ENCODE peak calls at places on chromosome 14, in nine cellular contexts. F is OCI-LY7; W is neural progenitor cell; R is cardiac muscle cell; V is CD8-positive, alpha-beta T cell; C is Peyer's patch; A is esophagus squamous epithelium; T is MM.1S; Q is stomach. G is an unnamed sample. For H3K36me3, the result is how much of the 10 kb centered on the place peaks cover.

GRCh38 chr14:57866199-57866755 is 385 bp upstream of the SLC35F4 start:
- DNase-seq in C (no peak), V (no peak), A (no peak), T (no peak), R (no peak), F (no peak), Q (no peak), W (peak), G (no peak)

GRCh38 chr14:51889851-51890250 is 29.4 kb downstream of the GNG2 start:
- DNase-seq in Q (no peak), W (no peak), C (no peak), T (no peak), F (no peak), V (no peak), R (no peak), A (no peak), G (no peak)

GRCh38 chr14:33796356-33796755 is 154.5 kb downstream of the EGLN3 start:
- DNase-seq in A (no peak), F (no peak), Q (no peak), R (peak), W (no peak), C (no peak), V (no peak), T (no peak), G (no peak)

GRCh38 chr14:69464829-69465228 is 19.7 kb upstream of the PLEKHD1 start:
- DNase-seq in Q (no peak), W (no peak), R (peak), V (no peak), A (no peak), C (no peak), F (no peak), T (no peak), G (no peak)

GRCh38 chr14:100830681-100831080 is 4.8 kb downstream of the MEG3 start:
- DNase-seq in Q (no peak), W (peak), A (no peak), F (no peak), C (no peak), R (no peak), T (no peak), V (no peak), G (no peak)

GRCh38 chr14:69519253-69519661 is 34.7 kb downstream of the PLEKHD1 start:
- DNase-seq in V (no peak), A (no peak), C (no peak), T (no peak), Q (no peak), F (no peak), R (no peak), W (no peak), G (no peak)

GRCh38 chr14:54026671-54027070 is 70.0 kb upstream of the BMP4 start:
- DNase-seq in F (no peak), W (no peak), Q (no peak), V (no peak), R (no peak), A (no peak), C (no peak), T (no peak), G (no peak)

GRCh38 chr14:84937449-84937848 is 592.5 kb upstream of the FLRT2 start:
- DNase-seq in Q (no peak), R (peak), C (no peak), V (no peak), W (no peak), A (no peak), T (no peak), F (no peak), G (no peak)

GRCh38 chr14:30798516-30798915 is 75.8 kb upstream of the COCH start:
- DNase-seq in W (no peak), F (no peak), V (no peak), C (no peak), R (no peak), Q (no peak), A (no peak), T (no peak), G (no peak)

GRCh38 chr14:89202413-89202812 is 214.6 kb downstream of the FOXN3 start:
- DNase-seq in C (no peak), R (no peak), Q (no peak), F (no peak), W (no peak), A (no peak), V (no peak), T (no peak), G (no peak)

GRCh38 chr14:69703047-69704046 is 63.6 kb upstream of the SRSF5 start:
- DNase-seq in T (no peak), F (peak), R (no peak), C (no peak), A (no peak), Q (no peak), W (no peak), V (no peak), G (no peak)

GRCh38 chr14:38127356-38127755 is 80.3 kb upstream of the SSTR1 start:
- DNase-seq in V (no peak), T (no peak), Q (no peak), R (no peak), C (no peak), F (peak), A (no peak), W (no peak), G (no peak)

GRCh38 chr14:74656964-74657363 is 44.9 kb upstream of the LTBP2 start:
- DNase-seq in W (no peak), A (no peak), Q (no peak), R (no peak), V (no peak), T (no peak), F (no peak), C (no peak), G (no peak)
- H3K27ac ChIP-seq in W (no peak), A (no peak), Q (no peak), R (no peak), V (no peak), T (no peak), F (no peak), C (no peak), G (no peak)

DNA sequence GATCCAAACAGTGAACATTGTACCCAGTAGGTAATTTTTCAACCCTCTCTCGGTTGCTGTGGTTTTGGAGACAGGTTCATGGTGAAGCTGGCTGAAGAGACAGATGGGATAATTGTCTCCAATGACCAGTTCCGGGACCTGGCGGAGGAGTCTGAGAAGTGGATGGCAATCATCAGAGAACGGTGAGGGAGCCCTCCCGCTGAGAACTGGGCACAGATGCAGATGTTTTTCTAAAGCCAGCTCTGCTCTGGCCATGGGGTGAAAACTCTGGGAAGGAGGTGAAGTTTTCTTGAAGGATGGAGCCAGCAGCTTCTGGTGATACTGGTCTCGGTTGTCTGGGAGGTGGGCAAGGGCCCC is 6.2 kb downstream of the KHNYN start:
- DNase-seq in R (no peak), F (no peak), C (no peak), T (no peak), W (no peak), V (no peak), Q (no peak), A (no peak), G (no peak)
- H3K36me3 ChIP-seq in R (under half), F (half or more), C (half or more), T (under half), W (under half), V (half or more), Q (half or more), A (under half), G (half or more)

GRCh38 chr14:91127411-91127810 is 13.5 kb downstream of the DGLUCY start:
- DNase-seq in F (no peak), A (no peak), T (peak), V (no peak), C (peak), Q (peak), W (no peak), R (no peak), G (no peak)

GRCh38 chr14:91126761-91127160 is 12.9 kb downstream of the DGLUCY start:
- DNase-seq in F (no peak), Q (no peak), A (no peak), T (no peak), W (no peak), R (no peak), C (no peak), V (no peak), G (no peak)

GRCh38 chr14:91127924-91128323 is 14.1 kb downstream of the DGLUCY start:
- DNase-seq in R (no peak), Q (no peak), W (no peak), F (no peak), T (no peak), V (no peak), C (no peak), A (no peak), G (no peak)

GRCh38 chr14:91125271-91125661 is 11.4 kb downstream of the DGLUCY start:
- DNase-seq in R (no peak), A (no peak), V (no peak), C (no peak), Q (no peak), F (no peak), W (no peak), T (no peak), G (no peak)

GRCh38 chr14:91125801-91126200 is 11.9 kb downstream of the DGLUCY start:
- DNase-seq in T (no peak), C (no peak), V (no peak), Q (no peak), W (no peak), F (no peak), A (no peak), R (no peak), G (no peak)
- H3K4me3 ChIP-seq in T (no peak), C (no peak), V (no peak), Q (no peak), W (no peak), F (no peak), A (no peak), R (no peak), G (no peak)

GRCh38 chr14:49992036-49992435 is 99.2 kb downstream of the ARF6 start:
- DNase-seq in Q (no peak), V (no peak), F (no peak), T (no peak), W (no peak), C (no peak), A (no peak), R (no peak), G (no peak)
- H3K27ac ChIP-seq in Q (no peak), V (no peak), F (no peak), T (no peak), W (no peak), C (peak), A (no peak), R (no peak), G (no peak)

DNA sequence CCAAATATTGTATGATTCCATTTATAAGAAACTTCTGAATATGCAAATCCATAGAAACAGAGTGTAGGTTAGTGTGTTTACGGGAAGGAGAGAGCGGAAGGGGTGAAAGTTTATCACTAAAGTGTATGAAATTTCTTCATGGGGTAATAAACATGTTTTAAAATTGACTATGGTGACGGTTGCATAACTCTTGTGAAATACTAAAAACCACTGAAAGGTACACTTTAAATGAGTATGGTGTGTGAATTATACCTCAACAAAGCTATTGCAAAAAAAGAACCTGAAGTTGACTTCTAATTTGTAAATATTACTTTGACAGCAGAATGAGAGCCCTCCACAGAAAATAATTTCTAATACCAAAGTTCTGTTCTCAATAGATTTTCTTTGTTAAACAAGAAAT is 47.1 kb downstream of the ATG2B start:
- DNase-seq in T (no peak), F (no peak), W (no peak), Q (no peak), C (no peak), R (no peak), V (no peak), A (no peak), G (no peak)
- H3K36me3 ChIP-seq in T (under half), F (under half), W (under half), Q (under half), C (half or more), R (half or more), V (under half), A (under half), G (half or more)

GRCh38 chr14:73242274-73242960 is 5.1 kb downstream of the PAPLN start:
- DNase-seq in T (no peak), W (no peak), F (no peak), A (no peak), C (peak), Q (no peak), R (peak), V (no peak), G (no peak)
- H3K4me3 ChIP-seq in T (no peak), W (no peak), F (no peak), A (peak), C (no peak), Q (no peak), R (no peak), V (no peak), G (no peak)

GRCh38 chr14:93007225-93007997 is 84.5 kb downstream of the CHGA start:
- DNase-seq in A (no peak), T (no peak), C (peak), V (no peak), W (no peak), R (peak), F (peak), Q (peak), G (no peak)

GRCh38 chr14:93009471-93010117 is 86.6 kb downstream of the CHGA start:
- DNase-seq in R (no peak), C (no peak), V (no peak), W (no peak), Q (no peak), T (no peak), A (no peak), F (no peak), G (no peak)

GRCh38 chr14:93006484-93007128 is 83.7 kb downstream of the CHGA start:
- DNase-seq in T (no peak), R (peak), W (no peak), A (no peak), F (peak), C (no peak), V (no peak), Q (no peak), G (no peak)

GRCh38 chr14:93010118-93010475 is 87.1 kb downstream of the CHGA start:
- DNase-seq in C (no peak), R (no peak), T (no peak), W (no peak), F (no peak), Q (no peak), V (no peak), A (no peak), G (no peak)

DNA sequence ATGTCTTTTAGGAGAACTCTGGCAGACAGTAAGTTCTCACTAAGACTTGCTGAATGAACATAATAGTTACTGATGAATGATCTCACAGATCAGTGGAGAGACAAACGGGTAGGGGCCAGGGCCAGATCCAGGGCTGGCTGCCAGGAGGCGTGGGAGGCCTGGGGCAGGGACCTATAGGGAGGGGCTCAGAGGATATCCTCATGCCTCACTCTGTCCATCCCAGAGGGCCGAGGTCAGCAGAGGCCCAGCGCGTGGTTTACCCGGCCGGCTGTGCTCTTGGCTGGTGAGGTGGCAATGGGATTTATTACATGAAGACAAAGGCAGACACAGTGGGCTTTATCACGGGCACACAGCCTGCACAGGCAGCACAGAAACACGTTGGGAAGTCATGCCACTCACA is 85.4 kb downstream of the CHGA start:
- DNase-seq in W (no peak), R (peak), T (no peak), F (no peak), V (no peak), C (no peak), Q (no peak), A (no peak), G (no peak)
- H3K27ac ChIP-seq in W (no peak), R (no peak), T (no peak), F (no peak), V (no peak), C (no peak), Q (no peak), A (peak), G (no peak)

GRCh38 chr14:21229821-21230220 is 39.4 kb downstream of the HNRNPC start:
- DNase-seq in C (no peak), W (no peak), T (no peak), R (no peak), Q (no peak), V (no peak), A (no peak), F (no peak), G (peak)

GRCh38 chr14:21234112-21234511 is 35.1 kb downstream of the HNRNPC start:
- DNase-seq in A (no peak), Q (no peak), V (no peak), T (no peak), W (no peak), R (peak), F (no peak), C (no peak), G (no peak)

GRCh38 chr14:21231020-21231652 is 38.1 kb downstream of the HNRNPC start:
- DNase-seq in V (peak), A (no peak), R (no peak), Q (no peak), C (no peak), T (no peak), W (no peak), F (no peak), G (no peak)

GRCh38 chr14:21236948-21237797 is 32.1 kb downstream of the HNRNPC start:
- DNase-seq in T (no peak), A (no peak), Q (no peak), C (no peak), F (no peak), R (no peak), W (no peak), V (no peak), G (no peak)

GRCh38 chr14:21233457-21234076 is 35.7 kb downstream of the HNRNPC start:
- DNase-seq in T (no peak), V (no peak), A (no peak), F (peak), R (peak), Q (no peak), W (peak), C (no peak), G (no peak)
- H3K36me3 ChIP-seq in T (under half), V (under half), A (under half), F (half or more), R (half or more), Q (under half), W (half or more), C (half or more), G (under half)

GRCh38 chr14:24138396-24139271 is 2.6 kb downstream of the PSME1 start:
- DNase-seq in A (no peak), R (no peak), T (no peak), W (no peak), Q (no peak), C (no peak), V (no peak), F (no peak), G (no peak)
- H3K4me3 ChIP-seq in A (no peak), R (no peak), T (no peak), W (no peak), Q (no peak), C (no peak), V (no peak), F (peak), G (no peak)

GRCh38 chr14:92440345-92441003 is 73.1 kb upstream of the RIN3 start:
- DNase-seq in V (no peak), F (no peak), W (no peak), T (no peak), A (no peak), Q (no peak), C (no peak), R (no peak), G (no peak)
- H3K27ac ChIP-seq in V (no peak), F (no peak), W (no peak), T (no peak), A (no peak), Q (no peak), C (no peak), R (no peak), G (no peak)